ENCODE peak calls at places on chromosomes 16 and 17, in ten cellular contexts. O is left kidney; T is fibroblast of pulmonary artery; A is NCI-H460; W is CD4-positive, CD25-positive, alpha-beta regulatory T cell; U is activated T-cell treated with anti-CD3 and anti-CD28 coated beads for 4 hours; E is SK-MEL-5; R is NCI-H774; K is effector memory CD4-positive, alpha-beta T cell; F is AG04449. I is an unnamed sample.

GRCh38 chr16:52099382-52099781 is 447.6 kb downstream of the TOX3 start:
- DNase-seq in R (peak; percentile 35), U (no peak), K (no peak), W (no peak), F (no peak), A (no peak), O (no peak), T (no peak), E (no peak), I (no peak)

GRCh38 chr16:8885674-8886592 is 3.8 kb downstream of the LITAFD start:
- DNase-seq in A (no peak), U (no peak), F (no peak), R (no peak), K (no peak), O (peak; percentile 59), W (no peak), E (no peak), T (peak; percentile 40), I (no peak)

GRCh38 chr16:49631521-49632041 is 224.3 kb downstream of the ZNF423 start:
- DNase-seq in F (peak; percentile 46), T (peak; percentile 49), O (peak; percentile 47), K (no peak), W (no peak), E (no peak), A (no peak), U (no peak), R (no peak), I (no peak)

GRCh38 chr16:67177743-67178699 is 5.7 kb downstream of the MATCAP1 start:
- DNase-seq in U (no peak), K (peak; percentile 59), E (peak; percentile 25), A (no peak), T (peak; percentile 59), R (peak; percentile 80), F (no peak), O (peak; percentile 88), W (peak; percentile 43), I (no peak)

GRCh38 chr17:73747221-73748002 is 103.2 kb upstream of the SDK2 start:
- DNase-seq in O (no peak), K (no peak), R (peak; percentile 69), W (no peak), U (no peak), E (no peak), A (no peak), F (no peak), T (no peak), I (no peak)

GRCh38 chr17:71921726-71922320 is 199.0 kb upstream of the SOX9 start:
- DNase-seq in O (no peak), F (no peak), E (no peak), T (no peak), R (no peak), K (no peak), W (no peak), U (no peak), A (no peak), I (no peak)

GRCh38 chr17:2138768-2139167 is 83.9 kb downstream of the HIC1 start:
- DNase-seq in U (no peak), W (no peak), K (no peak), O (peak; percentile 78), F (no peak), T (peak; percentile 59), A (no peak), R (no peak), E (no peak), I (no peak)

GRCh38 chr17:43125967-43126910 is 1.1 kb upstream of the BRCA1 start:
- DNase-seq in R (no peak), W (no peak), T (no peak), E (no peak), F (no peak), A (peak; percentile 9), K (no peak), O (peak; percentile 13), U (no peak), I (no peak)

GRCh38 chr16:58491-59439 is 5.1 kb downstream of the SNRNP25 start:
- DNase-seq in W (no peak), K (no peak), E (no peak), F (no peak), T (no peak), A (no peak), O (no peak), U (no peak), R (no peak), I (no peak)

GRCh38 chr16:1773703-1774455 is 945 bp upstream of the MRPS34 start:
- DNase-seq in T (no peak), A (no peak), U (no peak), K (no peak), O (no peak), W (no peak), R (no peak), F (no peak), E (no peak), I (no peak)

GRCh38 chr17:4565209-4566141 is 5.1 kb upstream of the GGT6 start:
- DNase-seq in U (peak; percentile 28), R (peak; percentile 61), F (peak; percentile 36), A (peak; percentile 81), E (peak; percentile 93), O (peak; percentile 92), W (peak; percentile 35), K (peak; percentile 40), T (peak; percentile 83), I (no peak)

GRCh38 chr17:31148205-31148604 is 53.4 kb downstream of the NF1 start:
- DNase-seq in F (no peak), E (no peak), R (no peak), W (no peak), O (no peak), T (peak; percentile 39), U (no peak), K (no peak), A (no peak), I (no peak)

GRCh38 chr17:52145496-52145895 is 13.0 kb downstream of the CA10 start:
- DNase-seq in W (no peak), T (no peak), E (no peak), F (no peak), R (no peak), A (no peak), O (no peak), K (no peak), U (no peak), I (no peak)

GRCh38 chr17:77323413-77324171 is 182.8 kb downstream of the SEC14L1 start:
- DNase-seq in O (no peak), F (no peak), A (no peak), R (no peak), T (peak; percentile 77), W (no peak), K (no peak), U (no peak), E (peak; percentile 49), I (no peak)

GRCh38 chr16:42069-42457 is 11.3 kb downstream of the POLR3K start:
- DNase-seq in R (no peak), U (no peak), F (no peak), E (no peak), K (no peak), A (no peak), T (no peak), W (no peak), O (no peak), I (no peak)

GRCh38 chr17:8224891-8225812 is 14.8 kb upstream of the AURKB start:
- DNase-seq in E (no peak), K (no peak), A (no peak), O (no peak), T (no peak), U (no peak), W (no peak), R (no peak), F (no peak), I (no peak)

GRCh38 chr17:29835438-29836351 is 94.3 kb downstream of the SSH2 start:
- DNase-seq in T (peak; percentile 57), A (no peak), E (no peak), F (no peak), U (no peak), K (no peak), R (no peak), O (no peak), W (no peak), I (no peak)

GRCh38 chr16:73058616-73059409 is 10.9 kb upstream of the ZFHX3 start:
- DNase-seq in T (peak; percentile 66), O (peak; percentile 84), R (peak; percentile 26), U (no peak), W (no peak), F (no peak), K (no peak), A (no peak), E (peak; percentile 65), I (no peak)

GRCh38 chr17:75754378-75755204 is 10.4 kb downstream of the GALK1 start:
- DNase-seq in K (no peak), F (no peak), O (peak; percentile 39), E (no peak), R (no peak), U (no peak), T (no peak), W (no peak), A (no peak), I (no peak)

GRCh38 chr17:31538080-31538762 is 146.7 kb downstream of the RAB11FIP4 start:
- DNase-seq in R (no peak), E (no peak), W (no peak), O (peak; percentile 76), F (no peak), K (no peak), U (no peak), T (no peak), A (no peak), I (no peak)

GRCh38 chr17:43702636-43703035 is 40.9 kb upstream of the MEOX1 start:
- DNase-seq in E (peak; percentile 42), A (no peak), O (no peak), W (no peak), U (no peak), K (no peak), R (peak; percentile 39), T (no peak), F (no peak), I (no peak)

GRCh38 chr17:75828051-75828400 is 16.2 kb downstream of the UNC13D start:
- DNase-seq in O (peak; percentile 73), A (no peak), T (no peak), K (no peak), F (no peak), U (no peak), W (no peak), R (no peak), E (no peak), I (no peak)

GRCh38 chr17:14737984-14738651 is 437.2 kb downstream of the HS3ST3B1 start:
- DNase-seq in W (no peak), O (no peak), T (peak; percentile 98), E (no peak), F (peak; percentile 97), U (no peak), R (no peak), K (no peak), A (peak; percentile 92), I (peak; percentile 89)

GRCh38 chr16:73048292-73049050 is 543 bp upstream of the ZFHX3 start:
- DNase-seq in W (no peak), U (no peak), T (peak; percentile 22), E (no peak), A (no peak), F (no peak), R (no peak), O (peak; percentile 88), K (no peak), I (no peak)

GRCh38 chr16:23296994-23297393 is 5.1 kb upstream of the SCNN1B start:
- DNase-seq in T (no peak), E (peak; percentile 49), K (no peak), A (no peak), F (no peak), W (no peak), O (no peak), R (peak; percentile 8), U (no peak), I (no peak)

GRCh38 chr16:73010150-73010676 is 37.7 kb downstream of the ZFHX3 start:
- DNase-seq in K (no peak), O (no peak), E (no peak), U (no peak), W (no peak), A (no peak), R (no peak), T (no peak), F (no peak), I (no peak)

GRCh38 chr16:49382916-49383315 is 9.3 kb downstream of the C16orf78 start:
- DNase-seq in O (peak; percentile 9), U (no peak), E (peak; percentile 49), A (peak; percentile 1), R (no peak), T (no peak), F (no peak), K (no peak), W (no peak), I (no peak)

GRCh38 chr17:41392278-41392677 is 5.1 kb downstream of the KRT31 start:
- DNase-seq in R (no peak), W (no peak), K (no peak), O (no peak), E (no peak), F (no peak), A (no peak), T (no peak), U (no peak), I (no peak)